ENCODE peak calls at places on chromosomes 11 and 22, in eight cellular contexts. A is HFF-Myc, F is endodermal cell, T is astrocyte of the spinal cord, D is right atrium auricular region, S is GM20000, E is cardiac muscle cell, K is fibroblast of mammary gland. H is an unnamed sample.

GRCh38 chr22:50136431-50137047 is 34.0 kb upstream of the PANX2 start:
- DNase-seq in E (peak), T (peak), F (no peak), A (no peak), D (no peak), S (no peak), K (no peak), H (no peak)

GRCh38 chr11:72208281-72208680 is 8.3 kb upstream of the FOLR2 start:
- DNase-seq in S (no peak), D (peak), A (no peak), K (no peak), E (no peak), F (no peak), T (no peak), H (no peak)

GRCh38 chr22:49705216-49705600 is 122.5 kb downstream of the BRD1 start:
- DNase-seq in S (no peak), K (no peak), A (no peak), D (no peak), F (peak), T (no peak), E (no peak), H (no peak)

GRCh38 chr11:59208956-59209355 is 3.8 kb downstream of the MPEG1 start:
- DNase-seq in E (no peak), A (no peak), F (no peak), D (no peak), K (peak), S (no peak), T (peak), H (no peak)

GRCh38 chr22:49381595-49382450 is 445.9 kb downstream of the BRD1 start:
- DNase-seq in A (no peak), E (no peak), D (peak), K (no peak), T (no peak), S (no peak), F (peak), H (no peak)

GRCh38 chr11:44607324-44607962 is 42.0 kb downstream of the CD82 start:
- DNase-seq in E (no peak), S (no peak), K (peak), T (peak), F (no peak), A (no peak), D (no peak), H (no peak)

GRCh38 chr22:40597541-40598453 is 38.7 kb downstream of the MRTFA start:
- DNase-seq in F (no peak), E (no peak), S (no peak), T (peak), K (peak), A (no peak), D (no peak), H (no peak)

GRCh38 chr11:36375348-36376314 is 79.5 kb downstream of the PRR5L start:
- DNase-seq in K (no peak), S (no peak), D (no peak), F (peak), E (no peak), T (peak), A (no peak), H (no peak)

GRCh38 chr22:32583921-32584335 is 109.3 kb downstream of the FBXO7 start:
- DNase-seq in D (no peak), S (no peak), K (peak), T (no peak), F (no peak), A (no peak), E (no peak), H (no peak)

GRCh38 chr11:71356280-71356876 is 91.8 kb downstream of the DHCR7 start:
- DNase-seq in K (no peak), F (no peak), S (no peak), E (no peak), T (no peak), D (no peak), A (no peak), H (no peak)

GRCh38 chr11:110199184-110199981 is 97.0 kb downstream of the RDX start:
- DNase-seq in D (peak), S (no peak), T (peak), K (peak), A (no peak), F (peak), E (peak), H (no peak)

GRCh38 chr22:45459235-45459634 is 43.4 kb upstream of the FBLN1 start:
- DNase-seq in D (no peak), E (no peak), K (no peak), A (no peak), S (no peak), F (no peak), T (no peak), H (no peak)

GRCh38 chr11:267491-267994 is 10.7 kb upstream of the NLRP6 start:
- DNase-seq in S (peak), F (peak), K (peak), T (no peak), D (no peak), E (no peak), A (no peak), H (no peak)

GRCh38 chr11:9459573-9460321 is 1.1 kb upstream of the ZNF143 start:
- DNase-seq in F (peak), D (no peak), T (peak), K (peak), S (no peak), E (peak), A (no peak), H (no peak)

GRCh38 chr11:11148104-11148509 is 204.9 kb downstream of the CSNK2A3 start:
- DNase-seq in K (peak), D (peak), F (peak), E (peak), A (peak), T (peak), S (no peak), H (no peak)

GRCh38 chr11:73172992-73173656 is 31.0 kb upstream of the FCHSD2 start:
- DNase-seq in F (no peak), S (no peak), D (no peak), T (no peak), K (no peak), E (peak), A (no peak), H (no peak)

GRCh38 chr11:116540645-116541044 is 232.1 kb downstream of the BUD13 start:
- DNase-seq in E (no peak), S (no peak), A (no peak), K (no peak), T (no peak), F (peak), D (no peak), H (no peak)

GRCh38 chr11:116541460-116541859 is 231.3 kb downstream of the BUD13 start:
- DNase-seq in D (no peak), A (no peak), T (no peak), S (no peak), K (no peak), E (no peak), F (peak), H (no peak)

GRCh38 chr11:116544721-116545120 is 228.1 kb downstream of the BUD13 start:
- DNase-seq in F (peak), K (no peak), D (no peak), E (no peak), S (no peak), T (no peak), A (no peak), H (no peak)

GRCh38 chr11:116542386-116542785 is 230.4 kb downstream of the BUD13 start:
- DNase-seq in E (no peak), S (no peak), A (no peak), D (no peak), F (no peak), T (no peak), K (no peak), H (no peak)

GRCh38 chr11:116543099-116543498 is 229.7 kb downstream of the BUD13 start:
- DNase-seq in K (no peak), F (peak), S (no peak), A (no peak), T (no peak), D (no peak), E (no peak), H (no peak)
- TF ChIP-seq CTCF in K (no peak), F (no peak), S (no peak), A (no peak), T (no peak), D (no peak), E (no peak), H (no peak)

DNA sequence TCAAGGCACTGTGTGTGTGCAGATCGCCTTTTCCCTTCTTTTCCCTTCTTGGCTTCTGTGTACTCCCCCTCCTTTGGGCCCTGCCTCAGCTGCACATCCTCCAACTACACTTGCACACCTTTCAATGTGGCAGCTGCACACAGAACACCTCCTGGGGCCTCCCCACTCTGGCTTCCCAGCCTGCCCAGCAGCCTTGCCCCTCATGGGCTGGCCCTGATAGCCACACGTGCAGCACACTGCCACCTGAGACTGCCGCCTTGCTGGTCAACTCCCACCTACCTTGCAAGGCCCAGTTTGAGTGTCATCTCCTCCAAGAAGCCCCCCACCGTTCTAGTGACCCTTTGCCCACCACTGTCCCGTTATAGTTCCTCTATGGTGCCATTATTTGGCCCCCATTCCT is 77.3 kb upstream of the ARFGAP3 start:
- DNase-seq in S (no peak), T (no peak), D (no peak), E (no peak), K (no peak), F (peak), A (no peak), H (no peak)
- TF ChIP-seq CTCF in S (no peak), T (no peak), D (no peak), E (no peak), K (no peak), F (no peak), A (no peak), H (no peak)

GRCh38 chr22:18078329-18079041 is 695 bp downstream of the PEX26 start:
- DNase-seq in S (no peak), D (no peak), F (peak), A (no peak), T (no peak), E (no peak), K (peak), H (peak)
- TF ChIP-seq CTCF in S (no peak), D (no peak), F (peak), A (no peak), T (peak), E (peak), K (no peak), H (no peak)

GRCh38 chr11:14378171-14378570 is 19.2 kb upstream of the RRAS2 start:
- DNase-seq in E (no peak), T (no peak), K (no peak), S (no peak), F (no peak), D (no peak), A (no peak), H (no peak)

GRCh38 chr11:14384338-14384737 is 25.4 kb upstream of the RRAS2 start:
- DNase-seq in D (no peak), F (no peak), A (no peak), T (no peak), E (no peak), K (peak), S (no peak), H (no peak)

GRCh38 chr11:14381968-14382367 is 23.0 kb upstream of the RRAS2 start:
- DNase-seq in D (no peak), F (no peak), T (no peak), K (no peak), A (no peak), E (no peak), S (no peak), H (no peak)

GRCh38 chr11:14380125-14380936 is 21.3 kb upstream of the RRAS2 start:
- DNase-seq in F (no peak), D (no peak), S (no peak), A (no peak), E (no peak), K (no peak), T (no peak), H (no peak)

DNA sequence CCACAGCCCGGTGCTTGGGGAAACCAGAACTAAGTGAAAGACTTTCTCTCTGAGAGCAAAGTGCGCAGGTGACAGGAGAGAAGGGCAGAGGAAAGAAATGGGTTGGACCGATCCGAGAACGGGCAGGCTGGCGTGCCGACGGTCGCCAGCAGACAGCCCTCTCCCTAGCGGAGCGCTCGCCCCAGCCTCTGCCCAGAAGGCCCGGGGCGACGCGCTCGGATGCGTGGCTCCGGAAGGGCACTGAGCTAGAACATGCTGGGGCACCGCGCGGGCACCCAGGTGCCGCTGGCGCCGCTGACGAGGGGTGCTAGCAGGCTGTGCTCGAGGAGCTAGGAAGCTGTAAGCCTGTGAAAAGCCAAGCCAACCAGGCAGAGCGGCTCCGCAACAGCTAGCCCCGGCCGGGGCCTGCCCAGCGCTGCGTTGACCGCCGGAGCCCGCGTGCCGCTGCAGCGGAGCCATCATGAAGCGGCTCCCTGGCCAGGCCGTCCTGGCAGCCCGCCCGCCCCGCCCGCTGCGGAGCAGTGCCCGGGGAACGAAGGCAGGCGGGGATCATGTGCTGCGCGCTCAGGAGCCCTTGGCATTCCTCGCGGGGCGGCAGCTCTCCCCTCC is 22.1 kb upstream of the RRAS2 start:
- DNase-seq in S (peak), T (peak), A (no peak), D (peak), F (peak), K (no peak), E (peak), H (peak)
- TF ChIP-seq CTCF in S (no peak), T (no peak), A (no peak), D (no peak), F (no peak), K (no peak), E (no peak), H (no peak)

GRCh38 chr11:76860539-76861475 is at the start of gene ACER3:
- DNase-seq in F (peak), T (peak), K (peak), A (peak), D (peak), E (peak), S (peak), H (peak)
- TF ChIP-seq CTCF in F (peak), T (peak), K (peak), A (peak), D (no peak), E (peak), S (no peak), H (no peak)

GRCh38 chr22:38191746-38192474 is 9.9 kb upstream of the MAFF start:
- DNase-seq in F (no peak), T (no peak), E (no peak), K (no peak), A (no peak), D (no peak), S (no peak), H (no peak)
- TF ChIP-seq CTCF in F (no peak), T (no peak), E (no peak), K (no peak), A (no peak), D (no peak), S (no peak), H (no peak)